ENCODE peak calls at places on chromosomes 6 and 20, in seven cellular contexts. R is tibial artery, L is fibroblast of mammary gland, U is GM20000, E is heart right ventricle, V is RWPE1, N is fibroblast of lung. D is an unnamed sample.

GRCh38 chr6:79048611-79049010 is 29.4 kb downstream of the PHIP start:
- DNase-seq in R (no peak), L (peak; percentile 49), U (no peak), E (no peak), V (peak; percentile 8), N (peak; percentile 29), D (no peak)

GRCh38 chr6:33683051-33683571 is 28.4 kb downstream of the UQCC2 start:
- DNase-seq in R (no peak), L (no peak), U (no peak), E (no peak), V (no peak), N (peak; percentile 30), D (no peak)

GRCh38 chr6:158376650-158377081 is 64.4 kb downstream of the TULP4 start:
- DNase-seq in R (no peak), L (peak; percentile 58), U (no peak), E (no peak), V (peak; percentile 49), N (peak; percentile 90), D (no peak)

GRCh38 chr20:13009682-13010406 is 1.1 kb downstream of the SPTLC3 start:
- DNase-seq in R (no peak), L (peak; percentile 97), U (peak; percentile 59), E (no peak), V (peak; percentile 64), N (peak; percentile 97), D (peak; percentile 52)

GRCh38 chr20:1786496-1786895 is 108.7 kb upstream of the SIRPA start:
- DNase-seq in R (no peak), L (no peak), U (no peak), E (no peak), V (no peak), N (no peak), D (no peak)

GRCh38 chr6:3769610-3770009 is 18.1 kb upstream of the PXDC1 start:
- DNase-seq in R (no peak), L (peak; percentile 67), U (no peak), E (no peak), V (peak; percentile 52), N (peak; percentile 42), D (no peak)

GRCh38 chr20:57211949-57212889 is 54.2 kb downstream of the BMP7 start:
- DNase-seq in R (no peak), L (peak; percentile 84), U (no peak), E (peak; percentile 39), V (peak; percentile 100), N (peak; percentile 96), D (no peak)

GRCh38 chr6:4637691-4638433 is 138.3 kb upstream of the CDYL start:
- DNase-seq in R (no peak), L (peak; percentile 82), U (peak; percentile 15), E (no peak), V (peak; percentile 35), N (peak; percentile 86), D (peak; percentile 48)

GRCh38 chr20:49185071-49185757 is 2.9 kb downstream of the STAU1 start:
- DNase-seq in R (no peak), L (no peak), U (no peak), E (no peak), V (no peak), N (no peak), D (no peak)

GRCh38 chr6:159527351-159527750 is 165.7 kb downstream of the SOD2 start:
- DNase-seq in R (no peak), L (no peak), U (no peak), E (no peak), V (no peak), N (no peak), D (no peak)

GRCh38 chr6:104710543-104711335 is 149.0 kb downstream of the HACE1 start:
- DNase-seq in R (no peak), L (no peak), U (no peak), E (no peak), V (no peak), N (no peak), D (no peak)

GRCh38 chr6:127510876-127511275 is 8.3 kb downstream of the MTCL3 start:
- DNase-seq in R (no peak), L (no peak), U (no peak), E (no peak), V (no peak), N (no peak), D (no peak)

DNA sequence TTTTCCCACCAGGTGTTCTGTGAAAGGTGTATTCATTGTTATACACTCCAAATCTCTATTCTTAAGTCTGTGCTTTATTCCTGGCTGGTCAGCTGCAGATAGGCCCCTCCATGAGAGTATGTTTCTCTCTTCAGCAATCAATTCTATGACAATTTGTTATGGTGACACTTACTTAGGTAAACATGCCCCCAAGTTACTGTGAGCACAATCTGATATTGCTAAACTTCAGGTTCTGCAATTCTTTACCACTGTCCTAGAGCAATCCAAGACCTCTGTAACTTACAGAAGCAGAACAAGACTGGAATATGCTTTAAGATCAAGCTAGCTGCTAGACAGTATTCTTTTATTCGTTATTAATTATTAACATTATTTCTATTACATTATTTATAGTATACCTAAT is 391.9 kb downstream of the FRK start:
- DNase-seq in R (no peak), L (no peak), U (no peak), E (no peak), V (no peak), N (no peak), D (no peak)
- TF ChIP-seq CTCF in R (no peak), L (no peak), U (no peak), E (no peak), V (no peak), N (no peak), D (no peak)

GRCh38 chr6:151448623-151449022 is 3.3 kb downstream of the RMND1 start:
- DNase-seq in R (no peak), L (no peak), U (no peak), E (no peak), V (no peak), N (no peak), D (no peak)
- TF ChIP-seq CTCF in R (no peak), L (peak; percentile 5), U (no peak), E (no peak), V (no peak), N (no peak), D (no peak)

DNA sequence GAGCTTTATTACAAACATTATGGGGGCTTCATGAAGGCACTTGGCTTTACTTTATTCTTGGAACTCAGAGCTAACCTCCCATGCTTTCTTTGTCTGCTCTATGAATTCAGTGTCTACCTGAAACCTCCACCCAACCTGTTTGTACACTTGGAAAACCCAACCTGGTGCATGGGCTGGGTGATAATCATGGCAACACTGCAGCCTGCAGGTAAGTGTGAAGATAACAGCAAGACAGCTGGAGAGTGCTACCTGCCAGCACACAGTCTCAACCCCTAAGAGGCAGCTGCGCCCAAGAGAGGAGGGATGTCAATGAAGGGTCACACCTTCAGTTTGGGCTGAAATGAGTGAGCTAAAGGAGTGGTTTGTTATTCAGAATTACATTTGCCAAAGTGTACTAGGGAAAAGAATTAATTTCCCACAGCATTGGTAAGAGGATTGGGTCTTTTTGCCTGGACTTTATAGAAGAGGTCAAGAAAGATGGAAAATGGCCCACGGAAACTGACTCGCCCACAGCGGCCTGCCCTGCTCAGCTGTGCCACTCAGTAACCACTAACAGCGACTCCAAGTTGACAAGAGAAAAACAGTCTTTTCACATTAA is 24.4 kb downstream of the FOXQ1 start:
- DNase-seq in R (no peak), L (no peak), U (no peak), E (no peak), V (peak; percentile 76), N (no peak), D (no peak)
- TF ChIP-seq CTCF in R (no peak), L (no peak), U (no peak), E (no peak), V (peak; percentile 27), N (no peak), D (peak; percentile 19)

GRCh38 chr20:38894091-38894847 is 31.9 kb upstream of the FAM83D start:
- DNase-seq in R (no peak), L (peak; percentile 49), U (no peak), E (no peak), V (no peak), N (peak; percentile 3), D (no peak)
- TF ChIP-seq CTCF in R (no peak), L (no peak), U (no peak), E (no peak), V (peak; percentile 27), N (no peak), D (no peak)